ENCODE peak calls at places on chromosomes 11 and 22, in nine cellular contexts. G is mucosa of descending colon, W is A549, P is right atrium auricular region, A is kidney, J is transverse colon, Q is pancreas, Z is lower lobe of right lung, F is Caco-2. N is an unnamed sample. For H3K9me3, the result is how much of the 10 kb centered on the place peaks cover.

GRCh38 chr11:9861860-9862725 is 198.2 kb downstream of the SWAP70 start:
- DNase-seq in P (no peak), A (no peak), W (peak), G (peak), J (peak), Q (no peak), Z (no peak), F (peak), N (no peak)

GRCh38 chr22:41327124-41327523 is 25.8 kb downstream of the ZC3H7B start:
- DNase-seq in J (no peak), Q (no peak), A (peak), Z (no peak), G (no peak), F (no peak), W (no peak), P (no peak), N (no peak)

GRCh38 chr11:10246991-10247390 is 47.0 kb downstream of the SBF2 start:
- DNase-seq in J (no peak), W (no peak), A (no peak), P (no peak), Q (no peak), F (no peak), G (no peak), Z (no peak), N (no peak)

GRCh38 chr11:74702383-74703007 is 28.7 kb downstream of the CHRDL2 start:
- DNase-seq in P (peak), W (peak), F (peak), Z (peak), Q (peak), A (no peak), J (peak), G (peak), N (peak)

GRCh38 chr11:88779551-88779950 is 286.2 kb downstream of the GRM5 start:
- DNase-seq in P (no peak), J (no peak), F (no peak), Q (no peak), A (no peak), Z (no peak), W (no peak), G (no peak), N (no peak)

GRCh38 chr11:121524233-121524631 is 71.5 kb upstream of the SORL1-AS1 start:
- DNase-seq in Z (no peak), A (no peak), J (no peak), W (no peak), G (no peak), P (no peak), Q (no peak), F (no peak), N (no peak)

GRCh38 chr11:87878373-87878779 is 296.9 kb downstream of the RAB38 start:
- DNase-seq in J (no peak), W (no peak), F (peak), Z (no peak), Q (no peak), P (no peak), A (no peak), G (peak), N (no peak)

GRCh38 chr11:122202951-122203456 is 87.0 kb upstream of the BLID start:
- DNase-seq in P (peak), F (peak), Z (peak), A (peak), G (peak), J (peak), W (peak), Q (peak), N (peak)

GRCh38 chr11:10453261-10453660 is 1.8 kb upstream of the AMPD3 start:
- DNase-seq in P (no peak), J (no peak), Z (no peak), A (no peak), W (no peak), Q (no peak), G (no peak), F (no peak), N (no peak)

DNA sequence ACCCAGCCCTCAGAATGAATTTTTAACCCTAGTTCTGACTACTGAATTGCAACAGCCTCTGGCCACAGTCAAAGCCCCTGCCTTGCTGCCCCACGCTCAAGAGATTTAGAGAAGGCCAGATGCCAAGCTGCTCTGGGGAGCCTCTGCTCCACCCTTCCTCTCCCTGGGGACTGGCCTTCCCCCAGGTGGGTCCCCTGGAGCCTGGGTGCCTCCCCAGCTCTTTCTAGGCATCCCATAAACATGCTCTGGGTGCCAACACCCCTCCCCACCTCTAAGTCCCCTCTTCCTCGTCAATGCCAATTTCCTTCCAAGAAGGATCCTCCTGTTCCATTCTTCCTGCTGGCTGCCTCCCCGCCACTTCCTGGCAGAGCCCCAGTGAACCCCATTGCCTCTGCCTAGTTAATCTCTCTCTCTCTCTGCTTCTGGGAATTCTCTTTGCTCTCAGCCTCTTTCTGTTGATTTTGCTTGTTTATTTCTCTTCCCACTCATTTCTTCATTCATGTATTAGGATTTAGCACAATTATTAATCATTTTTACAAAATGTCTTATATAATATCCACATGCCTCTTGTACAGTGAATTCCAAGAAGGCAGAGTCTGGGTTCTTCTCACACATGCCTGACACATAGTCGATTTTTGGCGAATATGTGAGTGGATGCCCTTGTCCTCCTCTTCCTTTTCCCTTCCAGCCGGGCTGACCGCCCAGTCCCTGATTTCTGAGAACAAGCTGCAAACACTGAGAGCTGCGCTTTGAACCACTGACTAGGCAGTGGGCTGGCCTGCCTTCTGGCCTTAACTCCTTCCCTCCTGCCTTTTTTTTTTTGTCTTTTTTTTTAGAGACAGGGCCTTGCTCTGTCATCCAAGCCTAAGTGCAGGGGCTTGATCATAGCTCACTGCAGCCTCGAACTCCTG is 17.5 kb downstream of the UQCR10 start:
- DNase-seq in Q (no peak), G (no peak), F (no peak), A (peak), Z (no peak), P (no peak), W (no peak), J (no peak), N (no peak)
- TF ChIP-seq CTCF in Q (no peak), G (no peak), F (no peak), A (no peak), Z (no peak), P (no peak), W (no peak), J (no peak), N (no peak)

GRCh38 chr22:49395617-49396016 is 432.1 kb downstream of the BRD1 start:
- DNase-seq in G (no peak), P (peak), Q (no peak), Z (peak), J (no peak), W (no peak), A (no peak), F (no peak), N (no peak)
- H3K9me3 ChIP-seq in G (under half), P (under half), Q (under half), Z (under half), J (under half), W (under half), A (under half), F (under half), N (under half)

GRCh38 chr11:117419136-117419914 is 91.7 kb downstream of the CEP164 start:
- DNase-seq in Q (no peak), F (no peak), G (no peak), A (peak), P (no peak), W (no peak), Z (no peak), J (no peak), N (peak)
- H3K4me3 ChIP-seq in Q (no peak), F (no peak), G (no peak), A (no peak), P (no peak), W (no peak), Z (no peak), J (no peak), N (no peak)

DNA sequence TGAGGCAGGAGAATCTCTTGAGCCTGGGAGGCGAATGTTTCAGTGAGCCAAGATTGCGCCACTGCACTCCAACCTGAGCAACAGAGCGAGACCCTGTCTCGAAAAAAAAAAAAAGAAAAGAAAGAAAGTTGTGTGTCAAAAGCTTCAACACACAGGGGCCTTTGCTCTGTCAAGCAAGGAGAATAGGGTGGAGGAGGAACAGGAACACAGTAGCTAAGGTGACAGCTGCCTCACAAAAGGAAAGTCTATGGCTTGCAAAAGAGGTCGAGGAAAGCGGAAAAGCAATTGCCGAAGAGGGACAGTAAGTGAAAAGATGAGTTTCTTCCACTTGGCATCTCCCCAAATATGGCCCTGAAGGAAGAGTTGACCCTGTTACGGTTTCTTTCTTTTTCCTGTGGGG is 26.5 kb upstream of the TMA7B start:
- DNase-seq in F (no peak), P (no peak), J (no peak), Q (no peak), W (no peak), A (no peak), G (no peak), Z (no peak), N (no peak)
- TF ChIP-seq CTCF in F (no peak), P (no peak), J (no peak), Q (no peak), W (no peak), A (no peak), G (no peak), Z (no peak), N (no peak)

GRCh38 chr11:79097279-79097875 is 343.5 kb downstream of the TENM4 start:
- DNase-seq in P (no peak), Q (no peak), G (no peak), Z (no peak), F (no peak), W (no peak), J (no peak), A (no peak), N (no peak)

GRCh38 chr11:79098096-79098495 is 342.7 kb downstream of the TENM4 start:
- DNase-seq in Q (no peak), Z (no peak), A (no peak), P (no peak), G (no peak), J (no peak), W (no peak), F (peak), N (no peak)

GRCh38 chr11:79101736-79102135 is 339.1 kb downstream of the TENM4 start:
- DNase-seq in P (no peak), Z (no peak), Q (no peak), A (no peak), G (no peak), W (no peak), F (no peak), J (no peak), N (no peak)

GRCh38 chr11:79102821-79103220 is 338.0 kb downstream of the TENM4 start:
- DNase-seq in F (no peak), Q (no peak), Z (no peak), A (no peak), P (no peak), G (no peak), W (no peak), J (no peak), N (no peak)

DNA sequence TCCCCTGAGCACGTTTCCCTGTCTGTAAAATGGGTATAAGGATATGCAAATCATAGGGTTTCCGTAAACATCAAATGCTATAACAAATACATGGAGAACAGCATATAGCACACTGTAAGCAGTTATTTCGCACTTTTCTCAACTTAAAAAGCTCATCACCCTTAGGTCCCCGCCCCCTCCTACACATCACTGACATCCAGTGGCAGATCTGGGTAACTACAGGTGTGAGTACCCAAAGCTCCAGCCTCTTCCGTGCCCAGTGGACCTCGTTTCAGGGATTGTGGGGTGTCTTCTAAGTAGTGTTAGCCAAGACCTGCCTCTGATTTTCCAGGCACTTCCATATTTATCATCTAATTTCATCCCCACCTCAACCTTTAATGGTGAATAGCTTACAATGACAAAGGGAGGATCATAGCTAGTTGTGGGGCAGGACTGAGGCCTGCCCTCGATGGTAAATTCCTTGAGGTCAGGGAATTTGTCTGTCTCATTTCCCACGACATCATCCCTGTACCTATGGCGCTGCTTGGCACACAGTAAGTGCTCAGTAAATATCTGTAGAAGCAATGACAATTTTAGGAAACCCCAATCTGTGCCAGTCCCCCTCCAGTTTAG is 340.6 kb downstream of the TENM4 start:
- DNase-seq in Z (no peak), F (peak), P (no peak), J (peak), A (no peak), Q (no peak), G (peak), W (peak), N (no peak)
- H3K9me3 ChIP-seq in Z (under half), F (under half), P (under half), J (under half), A (under half), Q (under half), G (under half), W (under half), N (under half)